ENCODE peak calls at places on chromosomes 5 and 9, in nine cellular contexts. Z is A673; K is esophagus squamous epithelium; W is OCI-LY7; I is heart right ventricle; Q is colonic mucosa; N is tibial nerve; D is CD8-positive, alpha-beta memory T cell; O is NT2/D1. R is an unnamed sample. For H3K9me3 and H3K36me3, the result is how much of the 10 kb centered on the place peaks cover.

GRCh38 chr9:98556511-98556910 is 152.2 kb downstream of the GABBR2 start:
- DNase-seq in Z (no peak), K (no peak), W (no peak), I (no peak), Q (peak), N (no peak), D (no peak), O (no peak), R (no peak)

GRCh38 chr5:54616031-54616430 is 98.5 kb downstream of the SNX18 start:
- DNase-seq in Z (no peak), K (no peak), W (no peak), I (no peak), Q (peak), N (peak), D (no peak), O (no peak), R (peak)

GRCh38 chr5:129384736-129385135 is 75.4 kb upstream of the ADAMTS19 start:
- DNase-seq in Z (no peak), K (no peak), W (no peak), I (no peak), Q (no peak), N (no peak), D (no peak), O (no peak), R (no peak)

GRCh38 chr9:89225587-89225986 is 47.0 kb upstream of the SHC3 start:
- DNase-seq in Z (no peak), K (no peak), W (no peak), I (no peak), Q (no peak), N (no peak), D (no peak), O (no peak), R (no peak)

GRCh38 chr9:101271102-101271501 is 113.7 kb downstream of the BAAT start:
- DNase-seq in Z (no peak), K (no peak), W (no peak), I (no peak), Q (peak), N (no peak), D (no peak), O (no peak), R (peak)

GRCh38 chr5:140157032-140157781 is 17.8 kb upstream of the CYSTM1 start:
- DNase-seq in Z (peak), K (peak), W (peak), I (peak), Q (peak), N (peak), D (peak), O (peak), R (peak)

GRCh38 chr5:136132087-136132486 is 558 bp upstream of the SMAD5 start:
- DNase-seq in Z (peak), K (no peak), W (peak), I (peak), Q (peak), N (no peak), D (no peak), O (no peak), R (peak)

GRCh38 chr9:12723409-12724028 is 30.3 kb downstream of the TYRP1 start:
- DNase-seq in Z (peak), K (no peak), W (no peak), I (no peak), Q (peak), N (no peak), D (no peak), O (no peak), R (no peak)

GRCh38 chr9:134568116-134568515 is 73.5 kb upstream of the COL5A1 start:
- DNase-seq in Z (no peak), K (no peak), W (no peak), I (no peak), Q (peak), N (no peak), D (no peak), O (no peak), R (peak)

GRCh38 chr5:138664276-138664943 is 88.8 kb upstream of the CTNNA1 start:
- DNase-seq in Z (no peak), K (no peak), W (no peak), I (no peak), Q (no peak), N (no peak), D (no peak), O (no peak), R (no peak)

GRCh38 chr5:59299006-59299405 is 594.5 kb downstream of the PDE4D start:
- DNase-seq in Z (no peak), K (no peak), W (no peak), I (no peak), Q (no peak), N (no peak), D (no peak), O (no peak), R (no peak)

GRCh38 chr9:37994639-37995347 is 74.2 kb downstream of the SHB start:
- DNase-seq in Z (peak), K (no peak), W (no peak), I (peak), Q (peak), N (peak), D (no peak), O (no peak), R (peak)

DNA sequence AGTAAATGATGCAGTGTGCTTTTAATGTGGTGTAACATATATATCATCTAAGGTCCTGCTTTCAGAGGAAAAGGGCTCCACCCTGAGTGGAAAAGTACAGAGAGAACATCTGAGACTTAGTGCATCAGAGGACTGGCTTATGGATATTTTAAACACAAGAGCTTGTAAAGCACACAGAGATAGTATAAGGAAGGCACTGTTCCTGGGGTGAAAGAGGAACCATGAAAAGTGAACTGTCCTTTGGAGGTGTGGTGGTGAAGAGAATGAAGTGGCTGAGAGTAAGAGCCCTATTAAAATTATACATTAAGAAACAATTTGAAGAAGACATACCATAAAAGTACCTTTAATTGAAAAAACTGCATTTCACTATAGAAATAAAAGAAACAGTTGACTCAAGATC is 68.9 kb downstream of the CSF2 start:
- DNase-seq in Z (no peak), K (no peak), W (no peak), I (no peak), Q (no peak), N (no peak), D (no peak), O (no peak), R (no peak)
- H3K9me3 ChIP-seq in Z (under half), K (under half), W (under half), I (half or more), Q (under half), N (under half), D (under half), O (under half), R (under half)

GRCh38 chr9:123008909-123009308 is 24.6 kb upstream of the GPR21 start:
- DNase-seq in Z (no peak), K (no peak), W (no peak), I (no peak), Q (no peak), N (no peak), D (no peak), O (no peak), R (no peak)
- H3K36me3 ChIP-seq in Z (under half), K (under half), W (half or more), I (under half), Q (under half), N (under half), D (under half), O (half or more), R (under half)

DNA sequence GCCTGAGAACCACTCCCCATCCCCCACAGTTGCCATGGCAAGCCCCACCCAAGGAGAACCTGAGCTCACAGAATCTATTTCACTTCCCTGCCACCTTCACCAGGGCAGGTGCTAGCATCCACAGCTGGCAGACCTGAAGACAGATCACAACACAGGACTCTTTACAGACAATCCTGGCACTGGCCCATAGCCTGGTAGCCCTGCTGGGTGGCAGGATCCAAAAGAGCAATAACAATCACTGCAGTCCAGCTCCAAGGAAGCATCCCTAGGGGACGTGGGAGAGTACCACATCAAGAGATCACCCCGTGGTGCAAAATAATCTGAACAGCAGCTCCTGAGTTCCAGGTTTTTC is 463.2 kb upstream of the PIK3R1 start:
- DNase-seq in Z (no peak), K (no peak), W (no peak), I (no peak), Q (no peak), N (no peak), D (no peak), O (no peak), R (no peak)
- H3K9me3 ChIP-seq in Z (under half), K (under half), W (under half), I (half or more), Q (under half), N (under half), D (under half), O (under half), R (under half)

GRCh38 chr9:121135642-121136041 is 60.9 kb downstream of the CNTRL start:
- DNase-seq in Z (no peak), K (no peak), W (no peak), I (no peak), Q (no peak), N (no peak), D (no peak), O (peak), R (no peak)
- H3K36me3 ChIP-seq in Z (under half), K (under half), W (half or more), I (under half), Q (under half), N (under half), D (under half), O (under half), R (under half)

GRCh38 chr5:166651234-166651633 is 1640.2 kb upstream of the WWC1 start:
- DNase-seq in Z (no peak), K (no peak), W (no peak), I (no peak), Q (no peak), N (no peak), D (no peak), O (no peak), R (no peak)
- H3K9me3 ChIP-seq in Z (under half), K (under half), W (under half), I (under half), Q (under half), N (under half), D (under half), O (under half), R (under half)